ENCODE peak calls at places on chromosome 12, in four cellular contexts. Z is amniotic stem cell, S is bronchial epithelial cell, R is type B pancreatic cell. J is an unnamed sample.

GRCh38 chr12:95253386-95253785 is 35.8 kb downstream of the VEZT start:
- DNase-seq in Z (no peak), S (no peak), R (no peak), J (no peak)

GRCh38 chr12:88388566-88389269 is 191.6 kb downstream of the KITLG start:
- DNase-seq in R (no peak), Z (peak), S (no peak), J (no peak)

GRCh38 chr12:71312767-71313375 is 126.7 kb upstream of the LGR5 start:
- DNase-seq in R (no peak), Z (no peak), S (peak), J (no peak)

GRCh38 chr12:120847392-120848157 is 56.6 kb downstream of the SPPL3 start:
- DNase-seq in R (no peak), S (no peak), Z (no peak), J (no peak)

GRCh38 chr12:95703986-95704385 is 86.6 kb downstream of the NTN4 start:
- DNase-seq in R (no peak), Z (no peak), S (no peak), J (no peak)

GRCh38 chr12:4275869-4276253 is 2.3 kb downstream of the CCND2 start:
- DNase-seq in Z (no peak), R (no peak), S (peak), J (peak)

GRCh38 chr12:107551434-107551833 is 134.2 kb upstream of the PWP1 start:
- DNase-seq in Z (no peak), R (no peak), S (no peak), J (no peak)

GRCh38 chr12:47947273-47947672 is 16.1 kb upstream of the TMEM106C start:
- DNase-seq in Z (no peak), R (no peak), S (no peak), J (no peak)

GRCh38 chr12:47781479-47782371 is 8.7 kb downstream of the SLC48A1 start:
- DNase-seq in Z (no peak), S (peak), R (no peak), J (no peak)

GRCh38 chr12:50825372-50825838 is 17.3 kb upstream of the TMPRSS12 start:
- DNase-seq in Z (peak), S (peak), R (no peak), J (no peak)

GRCh38 chr12:55931780-55932545 is 1.0 kb downstream of the DGKA start:
- DNase-seq in Z (peak), S (peak), R (no peak), J (no peak)

GRCh38 chr12:79083181-79083580 is 218.6 kb downstream of the SYT1 start:
- DNase-seq in Z (no peak), R (no peak), S (peak), J (no peak)

GRCh38 chr12:29148065-29148957 is 767 bp upstream of the FAR2 start:
- DNase-seq in R (no peak), Z (no peak), S (no peak), J (no peak)

GRCh38 chr12:131135311-131135785 is 181.6 kb downstream of the ADGRD1 start:
- DNase-seq in Z (no peak), S (no peak), R (no peak), J (no peak)

GRCh38 chr12:55142896-55143870 is 17.0 kb downstream of the OR9K2 start:
- DNase-seq in S (peak), R (no peak), Z (peak), J (no peak)

GRCh38 chr12:124668602-124669001 is 101.2 kb upstream of the NCOR2 start:
- DNase-seq in R (no peak), S (no peak), Z (no peak), J (no peak)

GRCh38 chr12:48907243-48907642 is 18.0 kb downstream of the FKBP11 start:
- DNase-seq in S (no peak), Z (no peak), R (no peak), J (no peak)

GRCh38 chr12:95173392-95174251 is 43.6 kb downstream of the FGD6 start:
- DNase-seq in Z (no peak), S (peak), R (no peak), J (peak)

GRCh38 chr12:10966314-10966713 is 20.4 kb downstream of the TAS2R50 start:
- DNase-seq in Z (no peak), R (no peak), S (no peak), J (no peak)

GRCh38 chr12:94147991-94148840 is at the start of gene PLXNC1:
- DNase-seq in R (peak), S (no peak), Z (peak), J (no peak)

GRCh38 chr12:63066782-63067181 is 84.2 kb downstream of the AVPR1A start:
- DNase-seq in S (no peak), R (no peak), Z (no peak), J (no peak)

GRCh38 chr12:50947932-50948331 is 4.4 kb upstream of the HIGD1C start:
- DNase-seq in Z (no peak), R (no peak), S (no peak), J (no peak)

GRCh38 chr12:70756118-70756517 is 118.9 kb upstream of the PTPRB start:
- DNase-seq in R (no peak), S (peak), Z (no peak), J (no peak)

GRCh38 chr12:123099556-123100192 is 51.2 kb downstream of the PITPNM2 start:
- DNase-seq in S (no peak), Z (no peak), R (no peak), J (no peak)

GRCh38 chr12:63961048-63961447 is 116.5 kb downstream of the SRGAP1 start:
- DNase-seq in Z (no peak), R (no peak), S (no peak), J (no peak)

GRCh38 chr12:93572712-93573551 is 457 bp downstream of the SOCS2 start:
- DNase-seq in S (no peak), R (no peak), Z (no peak), J (no peak)

GRCh38 chr12:52784909-52785308 is 7.8 kb upstream of the KRT76 start:
- DNase-seq in Z (no peak), S (no peak), R (no peak), J (no peak)

GRCh38 chr12:47941475-47942326 is 21.7 kb upstream of the TMEM106C start:
- DNase-seq in S (no peak), R (no peak), Z (no peak), J (no peak)

GRCh38 chr12:101655400-101655799 is 42.0 kb upstream of the CHPT1 start:
- DNase-seq in S (no peak), Z (no peak), R (no peak), J (no peak)

J was measured in esophagus muscularis mucosa.